ENCODE peak calls at places on chromosomes 3 and 15, in five cellular contexts. C is transverse colon, O is HCT116, J is erythroblast, V is A549. P is an unnamed sample.

GRCh38 chr3:174776123-174776522 is 83.0 kb upstream of the NAALADL2 start:
- DNase-seq in C (no peak), O (no peak), J (no peak), V (no peak), P (no peak)

GRCh38 chr15:85504739-85505676 is 124.6 kb downstream of the AKAP13 start:
- DNase-seq in C (peak), O (peak), J (peak), V (peak), P (peak)

GRCh38 chr15:57033715-57034439 is 115.4 kb downstream of the TCF12 start:
- DNase-seq in C (no peak), O (no peak), J (no peak), V (no peak), P (no peak)

GRCh38 chr3:33060609-33061337 is 36.2 kb downstream of the GLB1 start:
- DNase-seq in C (peak), O (no peak), J (no peak), V (no peak), P (no peak)

GRCh38 chr3:14507757-14508504 is 32.2 kb downstream of the GRIP2 start:
- DNase-seq in C (no peak), O (no peak), J (no peak), V (no peak), P (no peak)

GRCh38 chr15:67227431-67227830 is 27.0 kb downstream of the AAGAB start:
- DNase-seq in C (no peak), O (no peak), J (no peak), V (no peak), P (no peak)

GRCh38 chr3:127406309-127407025 is 118.6 kb upstream of the PRR20G start:
- DNase-seq in C (peak), O (peak), J (peak), V (peak), P (no peak)

GRCh38 chr15:88638626-88639372 is at the start of gene ISG20:
- DNase-seq in C (peak), O (peak), J (peak), V (peak), P (peak)

GRCh38 chr3:187738400-187739124 is 6.7 kb downstream of the BCL6 start:
- DNase-seq in C (peak), O (peak), J (peak), V (peak), P (peak)

GRCh38 chr3:151426337-151426648 is 34.6 kb downstream of the IGSF10 start:
- DNase-seq in C (no peak), O (peak), J (no peak), V (peak), P (no peak)

GRCh38 chr3:138946554-138947302 is at the start of the genes FOXL2 and FOXL2NB:
- DNase-seq in C (no peak), O (no peak), J (peak), V (peak), P (no peak)

GRCh38 chr3:143847787-143848631 is at the start of gene SLC9A9:
- DNase-seq in C (peak), O (no peak), J (peak), V (peak), P (peak)

GRCh38 chr3:32886911-32887310 is 64.5 kb upstream of the CCR4 start:
- DNase-seq in C (no peak), O (no peak), J (no peak), V (no peak), P (no peak)

GRCh38 chr15:40053234-40054055 is 14.5 kb upstream of the SRP14 start:
- DNase-seq in C (no peak), O (no peak), J (no peak), V (no peak), P (no peak)

GRCh38 chr15:35912196-35912595 is 366.2 kb upstream of the DPH6 start:
- DNase-seq in C (no peak), O (no peak), J (peak), V (no peak), P (peak)

GRCh38 chr15:39628821-39629220 is 47.9 kb downstream of the THBS1 start:
- DNase-seq in C (no peak), O (no peak), J (no peak), V (no peak), P (peak)

GRCh38 chr3:177057768-177058167 is 139.5 kb downstream of the TBL1XR1 start:
- DNase-seq in C (no peak), O (no peak), J (no peak), V (no peak), P (no peak)

GRCh38 chr3:187828571-187829452 is 83.5 kb upstream of the BCL6 start:
- DNase-seq in C (no peak), O (no peak), J (no peak), V (no peak), P (no peak)

GRCh38 chr3:54349231-54349647 is 226.9 kb downstream of the CACNA2D3 start:
- DNase-seq in C (no peak), O (no peak), J (peak), V (no peak), P (no peak)

GRCh38 chr3:11271986-11272904 is at the start of gene ATG7:
- DNase-seq in C (peak), O (peak), J (peak), V (peak), P (peak)
- TF ChIP-seq POLR2A in C (peak), O (no peak), J (peak), V (peak), P (peak)

DNA sequence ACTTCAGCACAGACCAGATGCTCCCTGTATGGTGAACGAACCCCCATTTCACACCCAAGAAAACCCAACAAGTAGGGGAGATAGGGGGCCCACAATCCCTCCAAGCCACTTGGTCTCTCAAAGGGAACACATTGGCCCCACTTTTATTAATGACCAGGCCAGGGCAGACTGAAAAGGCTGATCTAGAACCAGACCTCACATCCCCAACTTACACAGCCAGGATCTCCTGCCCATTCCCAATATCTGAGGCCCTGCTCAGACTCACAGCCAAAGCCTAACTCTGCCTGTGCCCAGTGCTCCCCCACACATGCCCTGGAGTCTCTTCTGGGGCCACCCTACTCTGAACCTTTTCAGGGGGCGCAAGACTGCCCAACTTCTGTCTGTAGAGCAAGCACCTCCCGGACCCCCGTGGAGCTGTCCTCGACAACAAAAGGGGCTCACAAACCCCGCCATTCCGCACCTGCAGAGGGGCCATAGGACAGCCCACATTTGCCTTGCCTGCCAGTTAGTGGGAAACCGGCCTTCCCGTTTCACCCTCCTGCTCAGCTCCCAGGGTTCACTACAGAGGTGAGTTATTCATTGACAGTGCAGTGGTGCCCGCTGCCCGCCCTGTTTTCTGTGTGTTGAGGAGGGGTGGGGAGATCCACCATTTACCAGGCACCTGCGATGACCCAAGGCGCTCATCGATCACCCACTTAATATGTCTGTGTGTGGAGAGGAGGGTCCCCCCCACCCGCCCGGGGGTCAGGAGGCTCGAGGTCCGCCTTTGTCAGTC is 1.6 kb downstream of the PLXNB1 start:
- DNase-seq in C (peak), O (no peak), J (no peak), V (peak), P (no peak)
- TF ChIP-seq POLR2A in C (peak), O (no peak), J (no peak), V (no peak), P (no peak)

GRCh38 chr15:34365073-34365825 is 1.7 kb downstream of the LPCAT4 start:
- DNase-seq in C (no peak), O (no peak), J (no peak), V (no peak), P (no peak)

GRCh38 chr15:34365836-34366235 is 1.2 kb downstream of the LPCAT4 start:
- DNase-seq in C (no peak), O (no peak), J (no peak), V (no peak), P (no peak)

GRCh38 chr15:34366271-34367043 is 539 bp downstream of the LPCAT4 start:
- DNase-seq in C (peak), O (no peak), J (peak), V (peak), P (peak)

GRCh38 chr15:34370129-34370528 is 3.1 kb upstream of the LPCAT4 start:
- DNase-seq in C (no peak), O (no peak), J (no peak), V (no peak), P (no peak)

GRCh38 chr15:34367128-34368081 is at the start of gene LPCAT4:
- DNase-seq in C (peak), O (peak), J (peak), V (peak), P (peak)
- TF ChIP-seq POLR2A in C (peak), O (peak), J (peak), V (peak), P (peak)

GRCh38 chr3:184361932-184362667 is 590 bp downstream of the POLR2H start:
- DNase-seq in C (peak), O (peak), J (peak), V (peak), P (no peak)
- TF ChIP-seq POLR2A in C (peak), O (peak), J (peak), V (peak), P (no peak)

GRCh38 chr15:74332011-74332410 is 35.4 kb downstream of the CYP11A1 start:
- DNase-seq in C (no peak), O (no peak), J (no peak), V (no peak), P (no peak)
- TF ChIP-seq POLR2A in C (no peak), O (no peak), J (no peak), V (no peak), P (no peak)

GRCh38 chr15:32637704-32638103 is 3.8 kb upstream of the SCG5 start:
- DNase-seq in C (no peak), O (no peak), J (no peak), V (no peak), P (no peak)
- TF ChIP-seq POLR2A in C (no peak), O (no peak), J (no peak), V (no peak), P (no peak)

GRCh38 chr3:191686626-191687025 is 225.7 kb downstream of the PYDC2 start:
- DNase-seq in C (no peak), O (no peak), J (no peak), V (no peak), P (no peak)

GRCh38 chr3:191681198-191681597 is 220.2 kb downstream of the PYDC2 start:
- DNase-seq in C (no peak), O (no peak), J (no peak), V (no peak), P (no peak)
- TF ChIP-seq POLR2A in C (no peak), O (no peak), J (no peak), V (no peak), P (no peak)

GRCh38 chr3:186361612-186362408 is at the start of gene DGKG:
- DNase-seq in C (peak), O (no peak), J (no peak), V (peak), P (no peak)
- TF ChIP-seq POLR2A in C (peak), O (no peak), J (no peak), V (no peak), P (no peak)

GRCh38 chr3:183825380-183826161 is at the start of gene MAP6D1:
- DNase-seq in C (peak), O (peak), J (peak), V (peak), P (peak)
- TF ChIP-seq POLR2A in C (no peak), O (no peak), J (no peak), V (peak), P (no peak)